ENCODE peak calls at places on chromosomes 1 and 21, in ten cellular contexts. L is type B pancreatic cell, H is progenitor cell of endocrine pancreas, J is endodermal cell, F is choroid plexus epithelial cell, M is heart left ventricle, R is sigmoid colon, G is fibroblast of pulmonary artery, I is astrocyte, V is cardiac fibroblast. D is an unnamed sample.

GRCh38 chr1:214331827-214332423 is 51.0 kb downstream of the SMYD2 start:
- DNase-seq in L (no peak), H (no peak), J (peak; percentile 87), F (peak; percentile 59), M (no peak), R (no peak), G (peak; percentile 52), I (no peak), V (peak; percentile 43), D (peak; percentile 35)

GRCh38 chr1:6603851-6604558 is 1.3 kb upstream of the KLHL21 start:
- DNase-seq in L (no peak), H (peak; percentile 33), J (peak; percentile 89), F (peak; percentile 81), M (peak; percentile 81), R (peak; percentile 94), G (peak; percentile 91), I (peak; percentile 87), V (peak; percentile 93), D (no peak)

GRCh38 chr1:160862151-160863061 is at the start of gene CD244:
- DNase-seq in L (no peak), H (no peak), J (peak; percentile 86), F (no peak), M (no peak), R (no peak), G (peak; percentile 38), I (no peak), V (peak; percentile 54), D (no peak)

GRCh38 chr1:39524591-39525365 is 33.3 kb downstream of the BMP8A start:
- DNase-seq in L (no peak), H (no peak), J (no peak), F (no peak), M (no peak), R (no peak), G (no peak), I (no peak), V (no peak), D (no peak)

GRCh38 chr21:46564391-46564790 is 40.5 kb downstream of the S100B start:
- DNase-seq in L (no peak), H (no peak), J (no peak), F (no peak), M (no peak), R (no peak), G (no peak), I (no peak), V (no peak), D (no peak)

GRCh38 chr1:48470506-48470905 is 1.5 kb downstream of the SPATA6 start:
- DNase-seq in L (no peak), H (no peak), J (peak; percentile 74), F (peak; percentile 57), M (peak; percentile 37), R (peak; percentile 79), G (peak; percentile 52), I (peak; percentile 14), V (peak; percentile 62), D (peak; percentile 50)

GRCh38 chr1:11943619-11944018 is 9.1 kb downstream of the PLOD1 start:
- DNase-seq in L (no peak), H (no peak), J (no peak), F (no peak), M (no peak), R (no peak), G (no peak), I (no peak), V (no peak), D (no peak)

GRCh38 chr1:183328371-183328770 is 89.8 kb downstream of the NMNAT2 start:
- DNase-seq in L (no peak), H (no peak), J (no peak), F (no peak), M (no peak), R (no peak), G (no peak), I (no peak), V (no peak), D (no peak)

GRCh38 chr1:15701784-15702183 is 17.7 kb downstream of the PLEKHM2 start:
- DNase-seq in L (no peak), H (no peak), J (no peak), F (no peak), M (no peak), R (no peak), G (no peak), I (no peak), V (no peak), D (no peak)

GRCh38 chr1:188706742-188707141 is 1770.9 kb downstream of the BRINP3 start:
- DNase-seq in L (no peak), H (no peak), J (no peak), F (peak; percentile 47), M (no peak), R (no peak), G (peak; percentile 75), I (peak; percentile 92), V (peak; percentile 5), D (peak; percentile 61)

GRCh38 chr1:209993061-209993830 is 55.2 kb downstream of the SYT14 start:
- DNase-seq in L (peak; percentile 60), H (no peak), J (no peak), F (no peak), M (no peak), R (no peak), G (no peak), I (no peak), V (no peak), D (no peak)

GRCh38 chr1:209985002-209985401 is 47.0 kb downstream of the SYT14 start:
- DNase-seq in L (no peak), H (no peak), J (no peak), F (no peak), M (no peak), R (no peak), G (no peak), I (no peak), V (no peak), D (no peak)

GRCh38 chr1:209983953-209984352 is 45.9 kb downstream of the SYT14 start:
- DNase-seq in L (no peak), H (no peak), J (no peak), F (no peak), M (no peak), R (no peak), G (no peak), I (no peak), V (no peak), D (no peak)

GRCh38 chr1:209988706-209989105 is 50.7 kb downstream of the SYT14 start:
- DNase-seq in L (no peak), H (no peak), J (no peak), F (no peak), M (no peak), R (no peak), G (peak; percentile 13), I (peak; percentile 16), V (no peak), D (no peak)

GRCh38 chr1:209989525-209989924 is 51.5 kb downstream of the SYT14 start:
- DNase-seq in L (no peak), H (no peak), J (no peak), F (peak; percentile 35), M (no peak), R (no peak), G (peak; percentile 54), I (peak; percentile 12), V (peak; percentile 44), D (no peak)
- TF ChIP-seq CTCF in L (peak; percentile 71), H (peak; percentile 42), J (peak; percentile 54), F (peak; percentile 40), M (peak; percentile 28), R (no peak), G (peak; percentile 15), I (peak; percentile 12), V (peak; percentile 14), D (no peak)

GRCh38 chr21:17585875-17586450 is 26.7 kb downstream of the BTG3 start:
- DNase-seq in L (no peak), H (no peak), J (no peak), F (peak; percentile 78), M (no peak), R (no peak), G (peak; percentile 71), I (peak; percentile 22), V (peak; percentile 76), D (peak; percentile 15)
- TF ChIP-seq CTCF in L (peak; percentile 85), H (peak; percentile 73), J (peak; percentile 83), F (peak; percentile 66), M (peak; percentile 64), R (peak; percentile 50), G (peak; percentile 52), I (peak; percentile 58), V (peak; percentile 53), D (peak; percentile 60)

GRCh38 chr1:150566589-150567340 is 12.6 kb downstream of the MCL1 start:
- DNase-seq in L (no peak), H (no peak), J (no peak), F (peak; percentile 14), M (no peak), R (peak; percentile 63), G (peak; percentile 31), I (no peak), V (no peak), D (no peak)

GRCh38 chr1:150561830-150562367 is 12.7 kb downstream of the ADAMTSL4 start:
- DNase-seq in L (peak; percentile 90), H (peak; percentile 73), J (peak; percentile 95), F (peak; percentile 98), M (peak; percentile 96), R (peak; percentile 98), G (peak; percentile 97), I (peak; percentile 89), V (peak; percentile 98), D (no peak)

GRCh38 chr1:150562384-150563339 is 13.5 kb downstream of the ADAMTSL4 start:
- DNase-seq in L (no peak), H (no peak), J (peak; percentile 70), F (peak; percentile 42), M (peak; percentile 55), R (peak; percentile 73), G (no peak), I (no peak), V (no peak), D (no peak)

GRCh38 chr1:150563340-150564038 is 14.3 kb downstream of the ADAMTSL4 start:
- DNase-seq in L (no peak), H (no peak), J (peak; percentile 59), F (peak; percentile 51), M (peak; percentile 73), R (peak; percentile 81), G (peak; percentile 69), I (no peak), V (peak; percentile 73), D (no peak)

GRCh38 chr1:150564051-150564991 is 15.1 kb downstream of the MCL1 start:
- DNase-seq in L (no peak), H (no peak), J (peak; percentile 54), F (peak; percentile 72), M (no peak), R (peak; percentile 68), G (peak; percentile 49), I (no peak), V (peak; percentile 44), D (no peak)
- TF ChIP-seq CTCF in L (no peak), H (no peak), J (no peak), F (no peak), M (no peak), R (no peak), G (no peak), I (no peak), V (no peak), D (no peak)

DNA sequence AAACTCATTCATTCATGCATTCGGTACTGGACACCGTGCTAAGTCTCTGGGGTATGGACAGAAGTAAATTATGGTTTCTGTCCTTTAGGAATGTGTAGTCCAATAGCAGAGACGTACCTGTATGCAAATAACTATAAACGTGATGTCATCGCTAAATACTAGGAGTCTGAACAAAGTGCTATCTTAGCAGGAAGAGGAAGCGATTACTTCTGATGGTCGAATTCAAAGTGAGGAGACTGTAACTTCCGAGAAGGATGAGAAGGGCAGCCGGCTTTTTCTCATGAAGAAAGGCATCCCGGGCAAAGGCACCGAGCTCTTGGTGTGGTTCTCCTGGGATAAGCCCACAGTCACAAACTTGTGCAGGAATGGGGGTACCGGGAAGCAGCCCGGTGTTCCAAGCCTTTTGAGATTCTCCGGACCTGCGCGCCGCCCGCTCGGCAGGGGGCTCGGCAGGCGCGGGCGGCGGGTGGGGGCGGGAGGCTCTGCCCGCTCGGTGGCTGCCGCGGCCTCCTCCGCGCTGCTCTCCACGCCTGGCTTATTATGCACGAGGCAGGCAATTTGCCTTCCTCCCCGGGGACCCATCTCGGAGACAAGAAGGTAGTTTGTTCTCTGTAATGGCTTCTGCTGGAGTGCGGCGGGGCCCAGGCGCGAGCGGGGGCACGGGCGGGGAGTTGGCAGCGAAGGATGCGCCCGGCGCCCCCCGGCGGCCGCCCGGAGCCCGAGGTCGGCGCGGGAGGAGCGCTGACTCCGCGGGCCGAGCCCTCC is 67.5 kb upstream of the CD1D start:
- DNase-seq in L (peak; percentile 78), H (peak; percentile 35), J (peak; percentile 85), F (peak; percentile 35), M (no peak), R (no peak), G (peak; percentile 28), I (no peak), V (peak; percentile 43), D (no peak)
- TF ChIP-seq CTCF in L (peak; percentile 80), H (peak; percentile 81), J (peak; percentile 89), F (no peak), M (peak; percentile 30), R (no peak), G (peak; percentile 5), I (peak; percentile 11), V (no peak), D (peak; percentile 65)